ENCODE peak calls at places on chromosomes 1 and 21, in five cellular contexts. Y is activated CD4-positive, alpha-beta T cell treated with anti-CD3 and anti-CD28 coated beads for 36 hours; I is ascending aorta; O is body of pancreas; D is WTC11. N is an unnamed sample.

GRCh38 chr1:53680868-53681267 is 58.1 kb downstream of the GLIS1 start:
- DNase-seq in I (no peak), O (no peak), Y (no peak), D (no peak), N (no peak)

GRCh38 chr1:113630340-113631327 is 128.7 kb downstream of the PHTF1 start:
- DNase-seq in O (no peak), I (no peak), Y (no peak), D (no peak), N (no peak)

GRCh38 chr1:218284377-218284916 is 646 bp upstream of the RRP15 start:
- DNase-seq in O (no peak), D (peak; percentile 20), I (no peak), Y (no peak), N (peak; percentile 66)

GRCh38 chr1:207920481-207921050 is 9.6 kb upstream of the CD34 start:
- DNase-seq in O (no peak), Y (no peak), D (no peak), I (no peak), N (no peak)

GRCh38 chr1:234564035-234565029 is 45.6 kb downstream of the IRF2BP2 start:
- DNase-seq in I (peak; percentile 56), Y (peak; percentile 34), O (peak; percentile 45), D (no peak), N (no peak)

GRCh38 chr1:10935241-10935640 is 77.2 kb upstream of the TARDBP start:
- DNase-seq in I (no peak), Y (no peak), D (no peak), O (no peak), N (no peak)

GRCh38 chr1:19645544-19646252 is 1.6 kb downstream of the NBL1 start:
- DNase-seq in Y (no peak), O (no peak), I (no peak), D (no peak), N (peak; percentile 74)

GRCh38 chr1:169106921-169107672 is 607 bp downstream of the ATP1B1 start:
- DNase-seq in I (no peak), Y (peak; percentile 33), D (peak; percentile 36), O (peak; percentile 36), N (peak; percentile 75)

GRCh38 chr1:12015499-12015898 is 3.8 kb upstream of the MIIP start:
- DNase-seq in D (no peak), O (no peak), I (no peak), Y (no peak), N (no peak)

GRCh38 chr1:51877434-51878306 is 857 bp downstream of the NRDC start:
- DNase-seq in O (peak; percentile 31), Y (peak; percentile 35), I (peak; percentile 74), D (no peak), N (no peak)

GRCh38 chr1:189323090-189323489 is 1154.6 kb downstream of the BRINP3 start:
- DNase-seq in D (no peak), Y (no peak), O (no peak), I (no peak), N (no peak)

GRCh38 chr1:234208351-234208750 is 164.9 kb upstream of the COA6 start:
- DNase-seq in I (no peak), Y (no peak), O (no peak), D (no peak), N (no peak)

GRCh38 chr21:31372176-31372765 is 28.2 kb upstream of the TIAM1 start:
- DNase-seq in Y (no peak), O (no peak), I (no peak), D (no peak), N (no peak)

GRCh38 chr1:111538343-111539035 is 35.1 kb upstream of the ADORA3 start:
- DNase-seq in D (no peak), I (no peak), O (no peak), Y (peak; percentile 47), N (no peak)

GRCh38 chr1:74689800-74690696 is 16.5 kb upstream of the ERICH3 start:
- DNase-seq in O (peak; percentile 57), Y (peak; percentile 53), D (peak; percentile 51), I (no peak), N (no peak)

GRCh38 chr1:168428063-168428731 is 115.6 kb downstream of the XCL2 start:
- DNase-seq in I (peak; percentile 69), Y (no peak), D (peak; percentile 30), O (peak; percentile 11), N (peak; percentile 91)

GRCh38 chr1:167431261-167431908 is 86.9 kb downstream of the CD247 start:
- DNase-seq in Y (no peak), I (no peak), O (no peak), D (no peak), N (no peak)

GRCh38 chr1:63679076-63679475 is 85.9 kb downstream of the PGM1 start:
- DNase-seq in I (no peak), D (no peak), Y (no peak), O (no peak), N (no peak)

GRCh38 chr1:225945564-225945963 is 4.5 kb upstream of the LEFTY2 start:
- DNase-seq in O (no peak), Y (no peak), I (no peak), D (peak; percentile 53), N (peak; percentile 42)

GRCh38 chr1:59738591-59739015 is 76.1 kb upstream of the HOOK1 start:
- DNase-seq in O (no peak), Y (no peak), D (no peak), I (no peak), N (no peak)

GRCh38 chr1:193754732-193755427 is 568.5 kb upstream of the B3GALT2 start:
- DNase-seq in D (no peak), O (no peak), I (no peak), Y (no peak), N (no peak)

GRCh38 chr1:84427520-84428188 is 29.4 kb downstream of the DNASE2B start:
- DNase-seq in D (no peak), O (no peak), I (no peak), Y (no peak), N (no peak)

GRCh38 chr1:200345516-200345915 is 64.3 kb downstream of the ZNF281 start:
- DNase-seq in D (no peak), I (no peak), O (no peak), Y (no peak), N (no peak)

N was measured in kidney.